ENCODE peak calls at places on chromosomes 16 and 17, in ten cellular contexts. K is H54, W is GM03348, C is lung, U is T-cell, F is natural killer cell, P is HCT116, Z is GM23248, G is neural crest cell, Q is astrocyte of the cerebellum. S is an unnamed sample.
A peak's percentile ranks its signal among the peaks of the same experiment; 100 is the strongest.

GRCh38 chr16:75644240-75645012 is 3.0 kb downstream of the KARS1 start:
- DNase-seq in G (no peak), P (no peak), Q (no peak), F (no peak), C (no peak), K (no peak), Z (no peak), U (no peak), W (no peak), S (no peak)

GRCh38 chr17:2029911-2030778 is at the start of gene DPH1:
- DNase-seq in P (peak; percentile 85), Z (peak; percentile 98), U (peak; percentile 81), C (peak; percentile 90), F (peak; percentile 76), W (peak; percentile 95), Q (no peak), G (peak; percentile 80), K (peak; percentile 93), S (peak; percentile 97)

GRCh38 chr17:14334919-14335318 is 34.0 kb downstream of the HS3ST3B1 start:
- DNase-seq in C (no peak), Z (no peak), W (no peak), G (no peak), K (no peak), P (no peak), F (no peak), Q (no peak), U (no peak), S (no peak)

GRCh38 chr16:53090591-53091507 is 36.1 kb downstream of the CHD9 start:
- DNase-seq in F (peak; percentile 21), K (no peak), Q (peak; percentile 99), G (no peak), Z (peak; percentile 97), P (no peak), U (no peak), C (peak; percentile 86), W (peak; percentile 94), S (peak; percentile 97)

GRCh38 chr17:74380959-74381808 is 13.9 kb downstream of the GPR142 start:
- DNase-seq in Z (no peak), C (no peak), G (no peak), U (no peak), W (no peak), Q (no peak), P (no peak), F (no peak), K (no peak), S (no peak)

GRCh38 chr17:62073993-62074392 is 8.9 kb upstream of the MED13 start:
- DNase-seq in W (no peak), C (no peak), U (no peak), F (no peak), G (no peak), K (no peak), P (no peak), Q (no peak), Z (no peak), S (no peak)

GRCh38 chr17:80671039-80671822 is 126.6 kb downstream of the RPTOR start:
- DNase-seq in P (no peak), U (no peak), C (no peak), Z (no peak), G (no peak), F (no peak), Q (no peak), W (no peak), K (no peak), S (no peak)

GRCh38 chr16:2008631-2009301 is 855 bp downstream of the ZNF598 start:
- DNase-seq in G (no peak), W (peak; percentile 53), Q (no peak), K (no peak), Z (peak; percentile 84), P (no peak), F (no peak), C (no peak), U (no peak), S (peak; percentile 79)

GRCh38 chr17:38898291-38898679 is 27.1 kb upstream of the LASP1NB start:
- DNase-seq in F (no peak), K (no peak), C (no peak), G (no peak), W (no peak), Z (no peak), U (no peak), Q (no peak), P (no peak), S (no peak)

GRCh38 chr17:64385187-64386083 is 5.2 kb downstream of the PECAM1 start:
- DNase-seq in C (peak; percentile 40), W (peak; percentile 83), Z (peak; percentile 87), Q (peak; percentile 92), U (no peak), G (no peak), K (peak; percentile 91), F (peak; percentile 70), P (peak; percentile 46), S (peak; percentile 57)

GRCh38 chr17:77497578-77497934 is 356.8 kb downstream of the SEC14L1 start:
- DNase-seq in U (no peak), W (no peak), K (no peak), C (no peak), Z (no peak), Q (no peak), G (no peak), F (no peak), P (no peak), S (no peak)

GRCh38 chr17:44353656-44354331 is 8.7 kb downstream of the GRN start:
- DNase-seq in U (no peak), G (no peak), F (no peak), K (no peak), P (no peak), Z (peak; percentile 75), C (no peak), W (peak; percentile 53), Q (no peak), S (no peak)

GRCh38 chr17:44307387-44308186 is 814 bp upstream of the RUNDC3A start:
- DNase-seq in P (no peak), W (peak; percentile 66), K (no peak), Z (peak; percentile 73), C (no peak), U (no peak), Q (no peak), G (peak; percentile 46), F (no peak), S (peak; percentile 73)

GRCh38 chr16:56851671-56852400 is 13.2 kb upstream of the SLC12A3 start:
- DNase-seq in K (no peak), P (no peak), F (no peak), Q (no peak), G (no peak), U (no peak), Z (peak; percentile 60), W (peak; percentile 61), C (no peak), S (peak; percentile 70)

GRCh38 chr16:22165508-22166285 is 3.4 kb downstream of the SDR42E2 start:
- DNase-seq in W (no peak), P (no peak), Q (no peak), U (no peak), K (no peak), G (no peak), C (no peak), F (no peak), Z (no peak), S (no peak)

GRCh38 chr17:64187093-64187895 is 57.4 kb upstream of the ERN1 start:
- DNase-seq in Q (no peak), Z (no peak), U (no peak), G (no peak), K (no peak), P (no peak), C (no peak), F (no peak), W (no peak), S (no peak)

GRCh38 chr17:64505320-64506200 is 529 bp downstream of the DDX5 start:
- DNase-seq in W (peak; percentile 91), U (peak; percentile 86), C (peak; percentile 90), Q (peak; percentile 80), P (peak; percentile 59), K (no peak), F (peak; percentile 86), Z (peak; percentile 95), G (peak; percentile 73), S (peak; percentile 86)

GRCh38 chr17:69857412-69857835 is 217.6 kb upstream of the KCNJ16 start:
- DNase-seq in C (no peak), K (no peak), Q (no peak), P (peak; percentile 8), G (no peak), W (peak; percentile 66), F (no peak), Z (peak; percentile 82), U (no peak), S (peak; percentile 43)

GRCh38 chr16:59611556-59611955 is 877.4 kb upstream of the GOT2 start:
- DNase-seq in F (no peak), W (peak; percentile 4), Z (peak; percentile 18), G (no peak), Q (no peak), P (no peak), C (no peak), K (no peak), U (no peak), S (no peak)

GRCh38 chr16:77531741-77532140 is 96.9 kb upstream of the ADAMTS18 start:
- DNase-seq in C (no peak), U (no peak), Z (peak; percentile 90), G (no peak), F (no peak), K (peak; percentile 25), P (no peak), W (peak; percentile 39), Q (peak; percentile 65), S (no peak)

GRCh38 chr16:47065766-47066688 is 77.7 kb downstream of the NETO2 start:
- DNase-seq in U (no peak), P (no peak), F (no peak), Q (no peak), Z (no peak), G (no peak), C (no peak), W (no peak), K (no peak), S (no peak)

S was measured in adipocyte.